ENCODE peak calls at places on chromosomes 2 and 18, in five cellular contexts. F is GM23338, B is GM23248, D is PC-3, W is PC-9. M is an unnamed sample.

GRCh38 chr18:13437034-13437433 is 218.5 kb downstream of the LDLRAD4 start:
- DNase-seq in F (no peak), B (no peak), D (no peak), W (no peak), M (no peak)

GRCh38 chr2:190537765-190538164 is 3.2 kb upstream of the NEMP2 start:
- DNase-seq in F (no peak), B (peak; percentile 42), D (peak; percentile 14), W (no peak), M (no peak)

GRCh38 chr18:23900979-23901378 is 113.6 kb upstream of the TTC39C start:
- DNase-seq in F (peak; percentile 54), B (no peak), D (no peak), W (no peak), M (no peak)

GRCh38 chr2:55707751-55708150 is 14.1 kb upstream of the PNPT1 start:
- DNase-seq in F (no peak), B (no peak), D (no peak), W (no peak), M (peak; percentile 27)

GRCh38 chr18:32879497-32879896 is 106.7 kb upstream of the KLHL14 start:
- DNase-seq in F (peak; percentile 60), B (no peak), D (no peak), W (no peak), M (peak; percentile 79)

GRCh38 chr2:216776076-216776726 is 80.9 kb upstream of the IGFBP5 start:
- DNase-seq in F (no peak), B (no peak), D (no peak), W (no peak), M (no peak)

GRCh38 chr2:7517122-7517487 is 599.9 kb downstream of the RNF144A start:
- DNase-seq in F (no peak), B (peak; percentile 72), D (peak; percentile 89), W (no peak), M (no peak)

GRCh38 chr18:48996041-48996440 is 45.3 kb upstream of the SMAD7 start:
- DNase-seq in F (no peak), B (no peak), D (no peak), W (no peak), M (no peak)

GRCh38 chr18:55506074-55506473 is 81.9 kb downstream of the TCF4 start:
- DNase-seq in F (no peak), B (no peak), D (no peak), W (no peak), M (no peak)

GRCh38 chr2:234091432-234091879 is 41.0 kb downstream of the SPP2 start:
- DNase-seq in F (peak; percentile 6), B (peak; percentile 15), D (peak; percentile 84), W (peak; percentile 74), M (no peak)

GRCh38 chr2:111975053-111975552 is 76.7 kb downstream of the MERTK start:
- DNase-seq in F (no peak), B (peak; percentile 90), D (peak; percentile 97), W (peak; percentile 99), M (no peak)

GRCh38 chr18:70371908-70372307 is 83.1 kb downstream of the SOCS6 start:
- DNase-seq in F (no peak), B (peak; percentile 32), D (no peak), W (no peak), M (no peak)

GRCh38 chr2:239162141-239162821 is 238.5 kb downstream of the HDAC4 start:
- DNase-seq in F (no peak), B (no peak), D (no peak), W (no peak), M (no peak)

GRCh38 chr18:49907346-49907929 is 94.1 kb upstream of the ACAA2 start:
- DNase-seq in F (no peak), B (no peak), D (no peak), W (no peak), M (no peak)

GRCh38 chr2:65142515-65142914 is 12.6 kb upstream of the RAB1A start:
- DNase-seq in F (no peak), B (peak; percentile 42), D (peak; percentile 55), W (no peak), M (no peak)

GRCh38 chr2:143241403-143242088 is 112.3 kb downstream of the ARHGAP15 start:
- DNase-seq in F (peak; percentile 88), B (no peak), D (no peak), W (no peak), M (peak; percentile 23)

GRCh38 chr18:25329783-25330182 is 22.2 kb downstream of the ZNF521 start:
- DNase-seq in F (peak; percentile 27), B (peak; percentile 10), D (no peak), W (no peak), M (peak; percentile 11)

GRCh38 chr2:47089083-47089464 is 66.0 kb downstream of the STPG4 start:
- DNase-seq in F (no peak), B (peak; percentile 64), D (peak; percentile 76), W (peak; percentile 62), M (no peak)

GRCh38 chr2:164711246-164712138 is 90.2 kb upstream of the GRB14 start:
- DNase-seq in F (no peak), B (no peak), D (peak; percentile 22), W (no peak), M (no peak)

GRCh38 chr2:113080134-113080533 is 12.4 kb downstream of the IL1F10 start:
- DNase-seq in F (peak; percentile 80), B (peak; percentile 75), D (peak; percentile 73), W (no peak), M (peak; percentile 71)

GRCh38 chr2:168490015-168490874 is 34.2 kb downstream of the CERS6 start:
- DNase-seq in F (peak; percentile 45), B (peak; percentile 54), D (no peak), W (no peak), M (peak; percentile 18)

GRCh38 chr18:25876334-25876979 is 214.0 kb downstream of the SS18 start:
- DNase-seq in F (no peak), B (no peak), D (no peak), W (no peak), M (no peak)

GRCh38 chr18:51255694-51256093 is 58.2 kb upstream of the MEX3C start:
- DNase-seq in F (no peak), B (peak; percentile 14), D (no peak), W (no peak), M (no peak)

GRCh38 chr2:172985139-172985874 is 90.3 kb upstream of the MAP3K20 start:
- DNase-seq in F (no peak), B (peak; percentile 88), D (peak; percentile 96), W (peak; percentile 99), M (no peak)

GRCh38 chr2:85062565-85062964 is 70.6 kb upstream of the TCF7L1 start:
- DNase-seq in F (no peak), B (no peak), D (no peak), W (no peak), M (no peak)

GRCh38 chr18:31302991-31303390 is 15.0 kb upstream of the DSG1 start:
- DNase-seq in F (no peak), B (no peak), D (peak; percentile 69), W (peak; percentile 68), M (no peak)

GRCh38 chr2:188668017-188668663 is 306.0 kb upstream of the COL3A1 start:
- DNase-seq in F (no peak), B (peak; percentile 80), D (peak; percentile 47), W (no peak), M (no peak)

GRCh38 chr2:14424478-14425390 is 207.8 kb upstream of the LRATD1 start:
- DNase-seq in F (no peak), B (no peak), D (no peak), W (no peak), M (no peak)
- H3K4me1 ChIP-seq in F (no peaks in the 10 kb centered on the region), B (peaks cover 4% of the 10 kb centered on the region), D (peaks cover 8% of the 10 kb centered on the region), W (no peaks in the 10 kb centered on the region), M (no peaks in the 10 kb centered on the region)

GRCh38 chr2:145654156-145654555 is 1134.2 kb upstream of the ZEB2 start:
- DNase-seq in F (no peak), B (no peak), D (no peak), W (no peak), M (peak; percentile 34)

GRCh38 chr2:145653553-145653952 is 1133.6 kb upstream of the ZEB2 start:
- DNase-seq in F (no peak), B (peak; percentile 50), D (no peak), W (no peak), M (no peak)

GRCh38 chr2:145652051-145652450 is 1132.1 kb upstream of the ZEB2 start:
- DNase-seq in F (no peak), B (no peak), D (no peak), W (no peak), M (no peak)

GRCh38 chr2:145652546-145652945 is 1132.6 kb upstream of the ZEB2 start:
- DNase-seq in F (no peak), B (no peak), D (no peak), W (no peak), M (no peak)

GRCh38 chr2:145652992-145653545 is 1133.2 kb upstream of the ZEB2 start:
- DNase-seq in F (no peak), B (peak; percentile 95), D (peak; percentile 51), W (no peak), M (no peak)
- H2AFZ ChIP-seq in F (no peak overlapping the region), B (peak overlapping the region; percentile 44), D (no peak overlapping the region), W (peak overlapping the region; percentile 52), M (no peak overlapping the region)

DNA sequence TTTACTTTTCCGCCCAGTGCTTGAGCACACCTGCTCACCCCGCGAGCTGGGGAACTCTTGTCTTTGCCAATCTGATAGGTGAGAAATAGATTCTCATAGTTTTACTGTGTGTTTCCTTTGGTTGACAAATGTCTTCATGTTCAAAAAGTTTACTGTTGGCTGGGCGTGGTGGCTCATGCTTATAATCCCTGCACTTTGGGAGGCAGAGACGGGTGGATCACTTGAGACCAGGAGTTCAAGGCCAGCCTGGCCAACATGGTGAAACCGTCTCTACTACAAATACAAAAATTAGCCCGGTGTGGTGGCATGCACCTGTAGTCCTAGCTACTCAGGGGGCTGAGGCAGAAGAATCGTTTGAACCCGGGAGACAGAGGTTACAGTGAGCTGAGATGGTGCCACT is 10.3 kb downstream of the ODC1 start:
- DNase-seq in F (no peak), B (no peak), D (no peak), W (no peak), M (no peak)
- H3F3A ChIP-seq in F (no peaks in the 10 kb centered on the region), B (peaks cover 9% of the 10 kb centered on the region), D (peaks cover 25% of the 10 kb centered on the region), W (peaks cover 32% of the 10 kb centered on the region), M (no peaks in the 10 kb centered on the region)

GRCh38 chr2:9385841-9386240 is 37.5 kb downstream of the ITGB1BP1 start:
- DNase-seq in F (no peak), B (no peak), D (no peak), W (no peak), M (no peak)

GRCh38 chr2:9384521-9384920 is 38.8 kb downstream of the ITGB1BP1 start:
- DNase-seq in F (no peak), B (no peak), D (no peak), W (no peak), M (no peak)

GRCh38 chr2:9380702-9381628 is 42.4 kb downstream of the ITGB1BP1 start:
- DNase-seq in F (no peak), B (peak; percentile 95), D (peak; percentile 97), W (peak; percentile 94), M (no peak)

GRCh38 chr2:9379372-9379725 is 44.0 kb downstream of the ITGB1BP1 start:
- DNase-seq in F (no peak), B (no peak), D (no peak), W (no peak), M (no peak)

DNA sequence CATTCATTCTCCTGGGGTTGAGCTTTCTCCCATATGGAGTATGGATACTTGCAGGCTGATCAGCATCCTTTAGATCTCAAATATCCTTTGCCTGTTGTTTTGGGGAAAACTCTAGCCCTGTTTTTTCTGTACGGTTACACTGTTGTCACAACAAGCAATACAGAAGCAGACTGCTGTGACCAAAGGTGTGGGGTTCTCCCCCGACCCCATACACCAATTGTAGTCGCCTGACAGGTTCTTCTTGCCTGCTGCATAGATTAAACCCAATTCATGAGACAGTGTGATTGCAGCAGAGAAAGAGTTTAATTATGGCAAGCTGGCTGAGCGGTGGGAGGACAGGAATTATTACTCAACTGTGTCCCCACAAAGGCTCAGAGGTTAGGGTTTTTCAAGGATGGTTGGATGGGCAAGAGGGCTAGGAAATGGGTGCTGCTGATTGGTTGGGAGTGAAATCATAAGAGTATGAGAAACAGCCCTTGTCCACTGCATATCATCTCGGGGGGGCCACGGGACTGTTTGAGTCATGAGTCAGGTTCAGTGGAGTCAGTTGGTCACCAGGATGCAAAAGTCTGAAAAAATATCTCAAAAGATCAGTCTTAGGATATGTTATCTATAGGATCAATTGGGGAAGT is 40.6 kb downstream of the ITGB1BP1 start:
- DNase-seq in F (no peak), B (peak; percentile 40), D (peak; percentile 10), W (peak; percentile 58), M (no peak)
- H3K4me1 ChIP-seq in F (peaks cover 1% of the 10 kb centered on the region), B (peaks cover 33% of the 10 kb centered on the region), D (peaks cover 76% of the 10 kb centered on the region), W (peaks cover 86% of the 10 kb centered on the region), M (no peaks in the 10 kb centered on the region)

M was measured in neural progenitor cell.